ENCODE peak calls at places on chromosomes 12 and 14, in seven cellular contexts. O is neural progenitor cell; M is naive thymus-derived CD4-positive, alpha-beta T cell; C is right lobe of liver; X is CD4-positive, CD25-positive, alpha-beta regulatory T cell; N is lower lobe of right lung; Y is colonic mucosa. G is an unnamed sample.
A peak's percentile ranks its signal among the peaks of the same experiment; 100 is the strongest.

GRCh38 chr12:23431006-23431405 is 518.5 kb downstream of the SOX5 start:
- DNase-seq in O (no peak), M (no peak), C (no peak), X (no peak), N (no peak), Y (no peak), G (no peak)

GRCh38 chr12:80033457-80033856 is 65.9 kb upstream of the OTOGL start:
- DNase-seq in O (no peak), M (no peak), C (no peak), X (no peak), N (no peak), Y (no peak), G (no peak)

GRCh38 chr14:104865631-104866441 is 768 bp downstream of the CEP170B start:
- DNase-seq in O (peak; percentile 72), M (no peak), C (peak; percentile 67), X (peak; percentile 21), N (peak; percentile 76), Y (peak; percentile 79), G (peak; percentile 67)

GRCh38 chr14:33229269-33229924 is 290.7 kb downstream of the NPAS3 start:
- DNase-seq in O (no peak), M (no peak), C (no peak), X (no peak), N (no peak), Y (no peak), G (no peak)

GRCh38 chr12:112464605-112465004 is 45.9 kb downstream of the PTPN11 start:
- DNase-seq in O (no peak), M (no peak), C (no peak), X (no peak), N (no peak), Y (no peak), G (no peak)

GRCh38 chr14:104800600-104801283 is at the start of gene ZBTB42:
- DNase-seq in O (peak; percentile 69), M (peak; percentile 74), C (peak; percentile 91), X (peak; percentile 62), N (peak; percentile 93), Y (peak; percentile 92), G (peak; percentile 87)

GRCh38 chr14:59123975-59124374 is 64.5 kb upstream of the DAAM1 start:
- DNase-seq in O (no peak), M (no peak), C (no peak), X (no peak), N (no peak), Y (no peak), G (no peak)

GRCh38 chr14:89252887-89253532 is 164.0 kb downstream of the FOXN3 start:
- DNase-seq in O (peak; percentile 17), M (no peak), C (no peak), X (no peak), N (no peak), Y (no peak), G (no peak)

GRCh38 chr12:68808388-68809189 is 612 bp downstream of the MDM2 start:
- DNase-seq in O (peak; percentile 76), M (peak; percentile 25), C (peak; percentile 88), X (peak; percentile 37), N (peak; percentile 87), Y (peak; percentile 87), G (peak; percentile 94)

GRCh38 chr12:122946690-122947271 is 19.5 kb downstream of the ABCB9 start:
- DNase-seq in O (peak; percentile 31), M (no peak), C (no peak), X (no peak), N (peak; percentile 91), Y (peak; percentile 85), G (peak; percentile 72)

GRCh38 chr14:36068777-36069534 is 107.6 kb downstream of the PTCSC3 start:
- DNase-seq in O (no peak), M (no peak), C (no peak), X (no peak), N (no peak), Y (no peak), G (no peak)

GRCh38 chr12:76025601-76026575 is 5.7 kb downstream of the PHLDA1 start:
- DNase-seq in O (no peak), M (no peak), C (no peak), X (no peak), N (no peak), Y (no peak), G (no peak)

GRCh38 chr14:89411976-89412375 is 5.1 kb downstream of the FOXN3 start:
- DNase-seq in O (no peak), M (no peak), C (no peak), X (no peak), N (no peak), Y (no peak), G (no peak)

GRCh38 chr14:74029136-74029535 is 10.0 kb downstream of the BBOF1 start:
- DNase-seq in O (no peak), M (no peak), C (no peak), X (no peak), N (no peak), Y (no peak), G (peak; percentile 3)

GRCh38 chr12:120662879-120663278 is 22.5 kb downstream of the CABP1 start:
- DNase-seq in O (no peak), M (no peak), C (no peak), X (no peak), N (no peak), Y (no peak), G (no peak)

GRCh38 chr14:63562414-63562813 is 19.2 kb upstream of the PPP2R5E start:
- DNase-seq in O (no peak), M (no peak), C (no peak), X (no peak), N (no peak), Y (no peak), G (no peak)

GRCh38 chr14:28709571-28710305 is 56.8 kb upstream of the FOXG1 start:
- DNase-seq in O (peak; percentile 6), M (no peak), C (no peak), X (no peak), N (no peak), Y (no peak), G (no peak)

GRCh38 chr12:98736352-98737326 is 91.5 kb downstream of the APAF1 start:
- DNase-seq in O (peak; percentile 50), M (no peak), C (peak; percentile 63), X (no peak), N (no peak), Y (no peak), G (no peak)

GRCh38 chr14:93269341-93270068 is 62.4 kb downstream of the UBR7 start:
- DNase-seq in O (peak; percentile 17), M (no peak), C (no peak), X (no peak), N (no peak), Y (no peak), G (no peak)

GRCh38 chr14:102778616-102779351 is 1.5 kb downstream of the TRAF3 start:
- DNase-seq in O (no peak), M (no peak), C (no peak), X (no peak), N (no peak), Y (no peak), G (no peak)

DNA sequence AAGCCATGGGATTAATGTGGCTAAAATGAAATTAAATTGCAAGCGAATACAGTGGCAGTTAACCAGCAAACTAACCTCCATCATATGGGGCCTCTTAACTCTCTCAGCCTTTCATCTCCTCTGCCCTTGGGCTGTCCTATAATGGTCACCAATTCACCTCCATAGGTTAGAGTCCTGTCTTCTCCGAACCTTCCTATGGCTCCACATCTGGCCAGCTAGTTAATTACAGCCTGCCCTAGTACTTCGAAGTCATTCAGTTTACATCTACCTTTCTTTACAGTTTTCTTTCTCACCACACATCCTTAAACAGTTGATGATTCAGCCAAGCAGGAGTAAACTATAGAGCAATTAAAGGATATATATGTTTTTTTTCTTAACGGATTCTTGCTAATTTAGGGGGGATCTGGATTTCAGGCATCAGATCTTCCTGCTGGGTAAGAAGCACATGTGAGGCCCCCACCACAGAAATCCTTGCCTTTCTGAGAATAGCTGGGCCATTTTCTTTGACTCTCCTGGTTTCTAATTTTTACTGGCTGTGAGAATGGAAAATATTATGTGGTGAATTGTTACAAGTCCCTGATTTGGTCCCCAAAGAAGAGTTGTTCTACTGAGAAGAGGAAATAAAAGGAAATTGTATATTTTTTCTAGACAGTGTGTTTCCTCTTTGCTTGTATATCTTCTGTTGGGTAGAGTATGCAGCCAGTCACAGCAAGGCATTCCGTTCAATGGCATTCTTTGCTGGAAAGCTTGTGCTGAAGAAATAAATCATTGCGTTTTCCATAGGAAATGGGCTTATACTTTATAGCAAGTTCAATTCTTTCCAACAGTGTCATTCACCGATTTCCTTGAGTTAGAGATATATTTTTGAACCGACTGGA is 16.7 kb downstream of the HMGA2 start:
- DNase-seq in O (no peak), M (no peak), C (no peak), X (no peak), N (no peak), Y (no peak), G (no peak)
- H3K27me3 ChIP-seq in O (no peaks in the 10 kb centered on the region), M (no peaks in the 10 kb centered on the region), C (no peaks in the 10 kb centered on the region), X (peaks cover 2% of the 10 kb centered on the region), N (peaks cover 6% of the 10 kb centered on the region), Y (no peaks in the 10 kb centered on the region), G (no peaks in the 10 kb centered on the region)

GRCh38 chr12:66236969-66237368 is 48.0 kb downstream of the IRAK3 start:
- DNase-seq in O (no peak), M (no peak), C (no peak), X (no peak), N (no peak), Y (no peak), G (no peak)
- H3K27me3 ChIP-seq in O (peaks cover 17% of the 10 kb centered on the region), M (no peaks in the 10 kb centered on the region), C (peaks cover 6% of the 10 kb centered on the region), X (peaks cover 18% of the 10 kb centered on the region), N (no peaks in the 10 kb centered on the region), Y (no peaks in the 10 kb centered on the region), G (no peaks in the 10 kb centered on the region)

DNA sequence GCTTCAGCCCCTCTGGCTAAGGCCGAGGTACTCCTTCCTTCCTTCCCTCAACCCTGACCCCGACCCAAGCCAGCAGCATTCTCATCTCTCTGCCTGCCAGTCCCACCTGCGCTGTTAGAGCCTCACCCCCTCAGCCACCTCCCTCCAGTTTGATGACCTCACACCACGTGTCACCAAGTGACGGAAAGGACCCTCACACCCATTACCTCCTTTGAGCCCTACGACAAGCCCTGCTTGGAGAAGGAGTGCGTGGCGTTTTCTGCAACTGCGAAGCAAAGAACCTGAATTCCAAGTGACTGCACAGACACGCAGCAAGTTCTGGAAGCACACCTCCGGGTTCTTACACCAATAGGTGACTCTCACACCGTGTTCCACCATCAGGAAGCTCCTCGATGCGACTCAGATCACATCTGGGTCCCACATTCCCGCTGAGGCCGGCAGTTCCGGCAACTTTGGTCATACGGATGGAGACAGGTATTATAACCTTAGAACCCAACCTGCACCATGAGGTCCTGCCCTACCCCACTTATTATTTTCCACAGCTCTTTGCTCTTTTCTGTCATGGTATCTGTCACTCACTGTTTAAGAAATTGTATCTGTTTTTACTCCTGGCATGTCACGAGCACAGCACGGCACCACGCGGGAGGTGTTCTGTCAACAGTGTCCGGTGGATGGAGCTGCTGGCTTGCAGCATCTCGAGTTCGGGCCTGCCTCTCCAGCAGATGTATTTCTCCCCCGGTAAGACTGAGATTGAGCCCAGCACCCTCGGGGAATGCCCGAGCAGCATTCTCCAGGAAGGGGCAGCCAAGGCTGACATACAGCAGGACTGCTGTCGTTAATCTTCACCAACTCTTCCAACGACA is 5.0 kb upstream of the SLC6A12 start:
- DNase-seq in O (no peak), M (no peak), C (no peak), X (no peak), N (no peak), Y (no peak), G (no peak)
- H3K27me3 ChIP-seq in O (peaks cover 7% of the 10 kb centered on the region), M (no peaks in the 10 kb centered on the region), C (no peaks in the 10 kb centered on the region), X (no peaks in the 10 kb centered on the region), N (peaks cover under 1% of the 10 kb centered on the region), Y (no peaks in the 10 kb centered on the region), G (no peaks in the 10 kb centered on the region)

DNA sequence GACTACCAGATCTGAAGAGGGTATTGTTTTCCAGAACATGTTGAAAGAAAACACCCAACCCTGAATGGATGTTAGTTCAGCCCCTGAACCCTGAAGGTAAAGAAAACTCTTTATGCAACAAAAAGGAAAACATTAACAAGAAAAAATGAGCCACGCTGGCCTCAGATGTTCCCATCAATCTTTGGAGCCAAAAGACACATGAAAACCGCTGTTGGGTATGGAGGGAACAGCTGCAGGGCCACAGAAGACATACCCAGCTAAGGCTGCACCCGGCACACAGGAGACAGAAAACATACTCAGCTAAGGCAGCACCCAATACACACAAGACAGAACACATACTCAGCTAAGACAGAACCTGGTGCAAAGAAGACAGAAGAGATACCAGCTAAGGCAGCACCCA is 51.3 kb upstream of the GALNT9 start:
- DNase-seq in O (no peak), M (no peak), C (no peak), X (no peak), N (no peak), Y (no peak), G (no peak)
- H3K27me3 ChIP-seq in O (peaks cover 89% of the 10 kb centered on the region), M (no peaks in the 10 kb centered on the region), C (no peaks in the 10 kb centered on the region), X (peaks cover 10% of the 10 kb centered on the region), N (peaks cover 34% of the 10 kb centered on the region), Y (no peaks in the 10 kb centered on the region), G (peaks cover 7% of the 10 kb centered on the region)

G was measured in Caco-2.